ENCODE peak calls at places on chromosomes 4 and X, in seven cellular contexts. One of them, this sample, is unnamed.

GRCh38 chr4:2714071-2714770 is 41.9 kb downstream of the TNIP2 start:
- DNase-seq in AG09319: no peak
- DNase-seq in cardiac muscle cell: peak; percentile 86
- DNase-seq in tibial nerve: no peak
- DNase-seq in tibial artery: peak; percentile 51
- DNase-seq in right lobe of liver: no peak
- DNase-seq in B cell: no peak
- DNase-seq in this sample: no peak

GRCh38 chr4:81490761-81491160 is 19.1 kb upstream of the RASGEF1B start:
- DNase-seq in AG09319: no peak
- DNase-seq in cardiac muscle cell: no peak
- DNase-seq in tibial nerve: no peak
- DNase-seq in tibial artery: no peak
- DNase-seq in right lobe of liver: no peak
- DNase-seq in B cell: no peak
- DNase-seq in this sample: no peak

GRCh38 chr4:4247711-4248035 is 350 bp downstream of the TMEM128 start:
- DNase-seq in AG09319: no peak
- DNase-seq in cardiac muscle cell: no peak
- DNase-seq in tibial nerve: no peak
- DNase-seq in tibial artery: no peak
- DNase-seq in right lobe of liver: no peak
- DNase-seq in B cell: no peak
- DNase-seq in this sample: no peak

GRCh38 chr4:156805696-156806095 is 165.9 kb downstream of the PDGFC start:
- DNase-seq in AG09319: no peak
- DNase-seq in cardiac muscle cell: no peak
- DNase-seq in tibial nerve: no peak
- DNase-seq in tibial artery: no peak
- DNase-seq in right lobe of liver: no peak
- DNase-seq in B cell: no peak
- DNase-seq in this sample: no peak

GRCh38 chrX:16870861-16871584 is 861 bp upstream of the RBBP7 start:
- DNase-seq in AG09319: no peak
- DNase-seq in cardiac muscle cell: no peak
- DNase-seq in tibial nerve: peak; percentile 5
- DNase-seq in tibial artery: peak; percentile 64
- DNase-seq in right lobe of liver: peak; percentile 69
- DNase-seq in B cell: no peak
- DNase-seq in this sample: no peak

GRCh38 chrX:48474127-48474526 is 1.9 kb upstream of the FTSJ1 start:
- DNase-seq in AG09319: no peak
- DNase-seq in cardiac muscle cell: no peak
- DNase-seq in tibial nerve: no peak
- DNase-seq in tibial artery: no peak
- DNase-seq in right lobe of liver: no peak
- DNase-seq in B cell: no peak
- DNase-seq in this sample: no peak

GRCh38 chr4:153572609-153573008 is 106.4 kb downstream of the TMEM131L start:
- DNase-seq in AG09319: no peak
- DNase-seq in cardiac muscle cell: no peak
- DNase-seq in tibial nerve: no peak
- DNase-seq in tibial artery: no peak
- DNase-seq in right lobe of liver: no peak
- DNase-seq in B cell: no peak
- DNase-seq in this sample: no peak

GRCh38 chr4:141134051-141134450 is 782 bp upstream of the RNF150 start:
- DNase-seq in AG09319: no peak
- DNase-seq in cardiac muscle cell: no peak
- DNase-seq in tibial nerve: no peak
- DNase-seq in tibial artery: no peak
- DNase-seq in right lobe of liver: no peak
- DNase-seq in B cell: no peak
- DNase-seq in this sample: no peak

DNA sequence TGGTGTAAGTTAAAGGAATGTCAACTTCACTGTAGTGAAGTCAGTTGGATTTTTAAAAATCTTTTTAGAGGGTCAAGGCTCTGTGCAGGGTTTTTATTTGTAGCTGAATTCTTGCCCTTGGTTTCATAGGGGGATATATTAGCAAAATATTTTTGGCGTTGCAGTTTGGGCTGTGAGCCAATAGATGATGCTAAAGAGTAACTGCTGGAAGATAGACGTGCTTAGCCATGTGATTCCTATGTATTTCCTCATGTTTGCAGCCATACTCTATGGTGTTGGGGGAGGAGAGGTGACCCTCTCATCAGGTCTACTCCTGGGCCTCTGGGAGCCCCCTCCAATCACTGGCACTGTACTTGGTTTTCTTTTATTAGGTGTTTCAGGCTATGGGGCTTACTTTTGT is 246.7 kb upstream of the ARHGAP24 start:
- DNase-seq in AG09319: no peak
- DNase-seq in cardiac muscle cell: no peak
- DNase-seq in tibial nerve: no peak
- DNase-seq in tibial artery: no peak
- DNase-seq in right lobe of liver: no peak
- DNase-seq in B cell: no peak
- DNase-seq in this sample: no peak
- TF ChIP-seq CTCF in AG09319: no peak
- TF ChIP-seq CTCF in cardiac muscle cell: no peak
- TF ChIP-seq CTCF in tibial nerve: no peak
- TF ChIP-seq CTCF in tibial artery: no peak
- TF ChIP-seq CTCF in right lobe of liver: no peak
- TF ChIP-seq CTCF in B cell: no peak
- TF ChIP-seq CTCF in this sample: no peak

DNA sequence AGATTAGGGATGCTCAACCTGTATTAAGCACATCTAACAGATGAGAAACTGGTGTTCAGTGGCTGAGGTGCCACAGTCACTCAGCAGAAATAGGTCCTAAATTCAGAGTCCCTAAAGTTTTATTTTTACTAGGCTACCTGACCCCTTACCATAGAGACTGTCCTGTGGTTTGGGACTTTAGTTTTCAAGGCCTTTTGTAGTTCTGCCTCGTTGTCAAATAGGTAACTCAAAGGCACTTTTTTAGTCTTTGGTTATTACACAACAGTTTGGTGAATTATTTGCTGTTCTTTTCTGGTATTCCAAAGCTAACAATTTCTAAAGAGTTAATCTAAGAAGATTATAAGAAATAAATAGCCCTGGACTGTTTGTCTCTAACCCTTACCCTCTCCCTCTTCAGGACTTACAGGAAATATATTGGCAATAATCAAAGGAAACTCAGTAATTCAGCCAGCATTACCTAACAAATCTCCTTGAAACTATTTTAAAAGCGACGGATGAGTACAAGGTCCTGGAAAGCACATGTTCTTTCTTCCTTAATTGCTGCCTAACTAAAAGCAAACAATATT is 12.8 kb upstream of the SERTM2 start:
- DNase-seq in AG09319: no peak
- DNase-seq in cardiac muscle cell: no peak
- DNase-seq in tibial nerve: no peak
- DNase-seq in tibial artery: no peak
- DNase-seq in right lobe of liver: no peak
- DNase-seq in B cell: no peak
- DNase-seq in this sample: no peak
- TF ChIP-seq CTCF in AG09319: no peak
- TF ChIP-seq CTCF in cardiac muscle cell: no peak
- TF ChIP-seq CTCF in tibial nerve: no peak
- TF ChIP-seq CTCF in tibial artery: no peak
- TF ChIP-seq CTCF in right lobe of liver: no peak
- TF ChIP-seq CTCF in B cell: no peak
- TF ChIP-seq CTCF in this sample: no peak

GRCh38 chrX:45954026-45954425 is 591.2 kb downstream of the ZNF674 start:
- DNase-seq in AG09319: no peak
- DNase-seq in cardiac muscle cell: peak; percentile 1
- DNase-seq in tibial nerve: no peak
- DNase-seq in tibial artery: no peak
- DNase-seq in right lobe of liver: no peak
- DNase-seq in B cell: no peak
- DNase-seq in this sample: no peak

GRCh38 chrX:45956222-45956867 is 588.9 kb downstream of the ZNF674 start:
- DNase-seq in AG09319: no peak
- DNase-seq in cardiac muscle cell: no peak
- DNase-seq in tibial nerve: no peak
- DNase-seq in tibial artery: no peak
- DNase-seq in right lobe of liver: no peak
- DNase-seq in B cell: no peak
- DNase-seq in this sample: no peak

GRCh38 chrX:45952030-45952429 is 593.2 kb downstream of the ZNF674 start:
- DNase-seq in AG09319: no peak
- DNase-seq in cardiac muscle cell: no peak
- DNase-seq in tibial nerve: no peak
- DNase-seq in tibial artery: no peak
- DNase-seq in right lobe of liver: no peak
- DNase-seq in B cell: no peak
- DNase-seq in this sample: no peak
- TF ChIP-seq CTCF in AG09319: no peak
- TF ChIP-seq CTCF in cardiac muscle cell: no peak
- TF ChIP-seq CTCF in tibial nerve: no peak
- TF ChIP-seq CTCF in tibial artery: no peak
- TF ChIP-seq CTCF in right lobe of liver: no peak
- TF ChIP-seq CTCF in B cell: no peak
- TF ChIP-seq CTCF in this sample: no peak

DNA sequence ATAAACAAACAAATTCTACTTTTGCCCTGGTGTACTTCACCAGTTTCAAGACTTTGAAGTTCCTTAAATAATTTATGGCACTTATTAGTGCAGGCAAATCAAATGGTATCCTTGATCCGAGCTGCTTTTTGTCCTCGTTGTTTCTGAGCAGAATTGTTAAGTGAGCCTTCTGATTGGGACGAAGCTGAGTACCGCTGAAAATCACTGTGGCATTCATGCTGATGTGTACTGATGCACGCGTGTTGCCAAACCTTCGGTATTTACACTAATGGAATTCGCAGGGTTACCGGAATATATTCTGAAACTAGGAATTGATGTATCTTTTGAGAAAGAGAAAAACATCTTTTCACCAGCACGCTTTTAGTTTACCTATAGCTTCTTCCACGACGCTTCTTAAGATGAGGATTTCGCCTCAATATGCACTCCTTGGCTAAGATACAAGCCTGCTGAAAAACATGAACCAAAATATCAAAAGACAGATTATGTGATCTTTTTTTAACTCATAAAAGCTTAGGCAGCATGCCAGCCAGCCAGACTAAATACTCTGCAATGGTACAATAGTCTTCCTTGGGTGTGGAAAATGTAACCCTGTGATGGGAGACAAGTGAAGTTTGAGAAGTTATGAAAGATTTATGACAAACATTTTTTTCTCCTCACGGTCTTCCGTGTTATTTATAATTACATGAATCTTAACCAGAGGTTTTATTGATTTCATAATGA is 48.9 kb upstream of the TENM3 start:
- DNase-seq in AG09319: no peak
- DNase-seq in cardiac muscle cell: no peak
- DNase-seq in tibial nerve: no peak
- DNase-seq in tibial artery: no peak
- DNase-seq in right lobe of liver: no peak
- DNase-seq in B cell: no peak
- DNase-seq in this sample: no peak
- TF ChIP-seq CTCF in AG09319: no peak
- TF ChIP-seq CTCF in cardiac muscle cell: no peak
- TF ChIP-seq CTCF in tibial nerve: no peak
- TF ChIP-seq CTCF in tibial artery: no peak
- TF ChIP-seq CTCF in right lobe of liver: no peak
- TF ChIP-seq CTCF in B cell: no peak
- TF ChIP-seq CTCF in this sample: no peak